ENCODE peak calls at places on chromosomes 6 and 20, in nine cellular contexts. C is GM12865, N is cardiac fibroblast, I is HL-60, Z is fibroblast of lung, P is foreskin fibroblast, E is cardiac muscle cell, X is HCT116, T is left lung. S is an unnamed sample.

GRCh38 chr20:52996726-52997125 is 24.6 kb downstream of the TSHZ2 start:
- DNase-seq in C (no peak), N (no peak), I (no peak), Z (no peak), P (no peak), E (no peak), X (no peak), T (no peak), S (no peak)

GRCh38 chr6:26327450-26328264 is 37.3 kb upstream of the BTN3A2 start:
- DNase-seq in C (peak), N (peak), I (peak), Z (peak), P (peak), E (peak), X (peak), T (no peak), S (peak)

GRCh38 chr6:154399097-154399496 is 42.5 kb upstream of the IPCEF1 start:
- DNase-seq in C (no peak), N (peak), I (no peak), Z (peak), P (peak), E (peak), X (no peak), T (no peak), S (no peak)

GRCh38 chr6:125469915-125470314 is 168.1 kb upstream of the HDDC2 start:
- DNase-seq in C (no peak), N (no peak), I (no peak), Z (no peak), P (no peak), E (no peak), X (no peak), T (no peak), S (no peak)

GRCh38 chr6:93417421-93417996 is 1.9 kb downstream of the EPHA7 start:
- DNase-seq in C (no peak), N (peak), I (no peak), Z (peak), P (no peak), E (peak), X (no peak), T (no peak), S (no peak)

GRCh38 chr6:17869010-17869752 is 118.3 kb downstream of the KIF13A start:
- DNase-seq in C (no peak), N (no peak), I (no peak), Z (peak), P (peak), E (no peak), X (no peak), T (no peak), S (no peak)

GRCh38 chr6:63097222-63097621 is 114.0 kb upstream of the FKBP1C start:
- DNase-seq in C (peak), N (no peak), I (no peak), Z (no peak), P (no peak), E (no peak), X (no peak), T (no peak), S (no peak)

GRCh38 chr6:2688416-2689064 is 62.2 kb downstream of the MYLK4 start:
- DNase-seq in C (peak), N (peak), I (no peak), Z (peak), P (peak), E (peak), X (no peak), T (no peak), S (no peak)

DNA sequence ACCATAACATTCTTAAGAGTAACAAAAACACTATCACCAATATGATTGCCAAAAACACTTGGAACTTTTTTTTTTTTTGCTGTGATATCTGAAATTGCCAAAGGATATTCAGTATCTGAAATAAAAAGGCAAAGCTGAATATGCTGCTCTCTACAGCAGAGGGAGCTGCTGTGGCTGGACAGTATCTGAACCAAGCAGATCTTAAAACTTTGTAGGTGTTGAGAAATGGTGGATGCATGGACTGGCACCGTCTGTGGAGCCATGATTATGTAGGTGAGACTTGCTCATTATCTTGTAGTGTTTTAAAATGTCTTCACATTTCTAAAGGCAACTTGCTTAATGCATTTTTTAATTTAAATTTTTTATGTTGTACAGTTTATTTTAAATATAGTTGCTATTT is 9.2 kb downstream of the PDCD2 start:
- DNase-seq in C (no peak), N (peak), I (peak), Z (no peak), P (no peak), E (peak), X (no peak), T (no peak), S (no peak)
- TF ChIP-seq CTCF in C (no peak), N (peak), I (no peak), Z (peak), P (peak), E (peak), X (peak), T (no peak), S (no peak)

GRCh38 chr20:63642518-63643247 is 10.5 kb downstream of the STMN3 start:
- DNase-seq in C (peak), N (no peak), I (no peak), Z (no peak), P (no peak), E (no peak), X (no peak), T (no peak), S (no peak)

GRCh38 chr20:63639093-63639860 is 12.4 kb upstream of the GMEB2 start:
- DNase-seq in C (peak), N (no peak), I (no peak), Z (no peak), P (no peak), E (no peak), X (no peak), T (no peak), S (no peak)

GRCh38 chr20:63641792-63642517 is 11.3 kb downstream of the STMN3 start:
- DNase-seq in C (peak), N (peak), I (peak), Z (peak), P (peak), E (peak), X (peak), T (peak), S (no peak)

GRCh38 chr20:63641146-63641791 is 12.0 kb downstream of the STMN3 start:
- DNase-seq in C (peak), N (no peak), I (peak), Z (no peak), P (no peak), E (peak), X (no peak), T (peak), S (no peak)

DNA sequence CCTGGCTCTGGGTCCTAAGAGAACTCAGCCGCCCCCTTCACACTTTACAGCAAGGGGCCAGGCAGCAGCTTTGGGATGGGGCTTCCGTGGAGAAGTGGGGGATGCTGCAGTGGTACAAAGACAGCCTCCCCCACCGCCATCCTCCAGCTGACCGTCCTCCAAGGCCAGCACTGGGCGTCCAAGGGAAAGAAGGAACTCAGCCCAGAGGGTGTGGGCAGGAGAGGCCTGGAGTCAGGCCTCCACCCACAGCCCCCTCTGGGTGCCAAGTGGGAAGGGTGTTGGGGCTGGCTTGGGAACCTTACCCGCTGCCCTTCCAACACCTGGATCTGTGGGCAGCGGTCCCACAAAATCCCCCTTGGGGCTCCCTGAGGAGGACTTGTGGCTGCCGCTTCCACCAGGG is 13.1 kb downstream of the STMN3 start:
- DNase-seq in C (no peak), N (no peak), I (no peak), Z (no peak), P (no peak), E (no peak), X (no peak), T (peak), S (no peak)
- H3K4me3 ChIP-seq in C (no peak), N (no peak), I (no peak), Z (no peak), P (no peak), E (no peak), X (no peak), T (peak), S (peak)

GRCh38 chr6:77447254-77447653 is 16.0 kb downstream of the HTR1B start:
- DNase-seq in C (no peak), N (peak), I (no peak), Z (peak), P (peak), E (peak), X (no peak), T (no peak), S (no peak)

GRCh38 chr6:77448546-77448945 is 14.7 kb downstream of the HTR1B start:
- DNase-seq in C (no peak), N (no peak), I (no peak), Z (no peak), P (no peak), E (no peak), X (no peak), T (no peak), S (no peak)

GRCh38 chr6:77451466-77451865 is 11.8 kb downstream of the HTR1B start:
- DNase-seq in C (no peak), N (no peak), I (no peak), Z (peak), P (no peak), E (no peak), X (no peak), T (no peak), S (no peak)

GRCh38 chr6:77454386-77454785 is 8.9 kb downstream of the HTR1B start:
- DNase-seq in C (no peak), N (no peak), I (no peak), Z (no peak), P (no peak), E (no peak), X (no peak), T (no peak), S (no peak)

DNA sequence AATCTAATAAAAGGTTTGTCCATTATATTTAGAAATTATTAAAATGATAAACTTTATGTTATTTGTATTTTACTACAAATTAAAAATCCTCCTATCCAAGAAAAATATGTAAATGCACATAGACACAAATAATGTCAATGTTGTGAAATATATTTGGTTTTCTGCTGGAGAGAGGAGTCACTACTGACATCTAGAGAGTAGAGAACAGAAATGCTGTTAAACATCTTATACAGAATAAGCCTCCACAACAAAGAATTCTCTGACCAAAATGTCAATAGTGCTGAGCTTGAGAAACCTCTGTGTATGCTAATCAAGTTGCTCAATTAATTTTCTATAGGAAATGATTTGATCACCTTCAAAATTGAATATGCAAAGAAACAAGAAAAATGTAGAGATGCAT is 12.4 kb downstream of the HTR1B start:
- DNase-seq in C (no peak), N (peak), I (no peak), Z (no peak), P (no peak), E (peak), X (no peak), T (no peak), S (no peak)
- TF ChIP-seq CTCF in C (no peak), N (peak), I (no peak), Z (peak), P (peak), E (peak), X (peak), T (no peak), S (no peak)

DNA sequence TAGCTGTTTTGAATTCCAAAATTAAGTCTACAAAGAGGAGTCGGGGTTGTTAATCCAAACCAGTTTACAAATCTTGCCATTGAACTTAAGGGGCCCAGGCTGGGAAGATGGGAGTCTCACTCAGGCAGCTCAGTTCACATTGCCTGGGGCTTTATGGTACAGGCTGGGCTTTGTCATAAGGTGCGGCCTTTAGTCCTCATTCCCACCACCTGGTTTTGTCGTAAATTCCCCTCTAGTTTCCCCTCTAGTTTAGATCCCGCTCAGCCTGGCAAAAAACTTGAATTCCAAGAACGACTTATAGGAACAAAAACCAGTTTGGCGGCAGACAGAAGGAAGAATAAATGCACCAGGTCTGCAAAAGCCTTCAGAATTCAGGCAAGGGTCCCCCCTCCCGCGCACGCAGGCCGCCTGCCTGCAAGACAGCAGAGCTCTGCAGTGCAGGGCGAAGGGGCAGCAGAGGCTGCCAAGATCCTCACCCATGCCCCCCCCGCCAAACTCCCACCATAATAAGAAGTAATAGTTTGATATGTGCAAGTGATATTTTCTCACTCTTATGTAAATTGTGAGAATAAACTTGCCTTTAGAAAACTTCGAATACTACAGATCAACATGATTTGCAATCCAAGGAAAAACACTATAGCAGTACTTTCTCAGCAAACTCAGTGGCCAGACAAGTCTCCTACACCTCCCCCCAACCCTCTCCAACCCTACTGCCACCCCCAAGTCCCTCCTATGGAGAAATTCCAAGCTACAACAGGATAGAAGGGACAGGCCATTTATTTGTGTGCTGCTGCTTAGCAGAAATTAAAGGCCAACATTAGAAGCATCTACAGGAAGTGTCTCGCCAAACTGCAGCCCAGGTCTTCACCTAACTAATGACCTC is 4.0 kb downstream of the BMP7 start:
- DNase-seq in C (no peak), N (no peak), I (no peak), Z (no peak), P (no peak), E (no peak), X (no peak), T (no peak), S (no peak)
- H3K4me3 ChIP-seq in C (no peak), N (no peak), I (no peak), Z (no peak), P (no peak), E (peak), X (no peak), T (no peak), S (no peak)

DNA sequence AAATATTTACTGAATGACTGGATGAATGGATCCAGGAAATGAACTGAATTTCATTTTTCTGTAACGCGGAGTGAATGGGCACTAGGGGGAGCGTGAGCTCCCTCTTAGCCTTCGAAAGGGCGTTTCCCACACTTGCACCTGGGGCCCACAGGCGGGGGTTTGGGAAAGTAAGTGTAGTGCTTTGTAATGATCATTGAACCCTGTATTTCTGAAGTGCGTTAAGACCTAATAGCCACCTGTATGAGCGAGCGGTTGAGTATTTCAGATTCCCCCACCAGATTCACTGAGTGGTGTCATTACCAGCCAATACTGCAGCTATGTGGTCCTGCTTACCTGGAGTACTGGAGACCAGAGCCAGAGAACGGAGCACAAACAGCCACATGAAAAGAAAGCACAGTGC is 10.5 kb downstream of the SYTL3 start:
- DNase-seq in C (peak), N (no peak), I (peak), Z (no peak), P (no peak), E (peak), X (no peak), T (no peak), S (no peak)
- TF ChIP-seq CTCF in C (peak), N (peak), I (peak), Z (peak), P (peak), E (peak), X (peak), T (peak), S (peak)

DNA sequence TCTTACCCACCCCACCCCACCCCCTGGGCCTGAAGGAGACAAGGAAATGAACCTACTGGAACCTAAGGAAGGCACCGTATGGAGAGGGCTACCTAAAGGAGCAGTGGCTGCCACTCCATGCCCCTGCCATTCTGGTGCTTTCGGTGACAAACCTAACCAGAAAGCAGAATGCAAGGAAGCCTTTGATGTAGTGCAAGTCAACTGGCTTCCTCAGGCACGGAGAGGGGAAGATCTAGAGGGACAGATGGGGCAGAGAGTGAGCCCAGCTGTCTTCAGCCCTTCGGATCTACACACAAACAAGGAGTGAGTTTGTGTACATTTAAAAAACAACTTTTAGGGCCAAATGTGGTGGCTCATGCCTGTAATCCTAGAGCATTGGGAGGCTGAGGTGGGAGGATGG is 39.5 kb downstream of the PPP1R16B start:
- DNase-seq in C (no peak), N (no peak), I (no peak), Z (no peak), P (no peak), E (no peak), X (no peak), T (no peak), S (no peak)
- H3K4me3 ChIP-seq in C (no peak), N (no peak), I (no peak), Z (no peak), P (no peak), E (no peak), X (no peak), T (no peak), S (no peak)

DNA sequence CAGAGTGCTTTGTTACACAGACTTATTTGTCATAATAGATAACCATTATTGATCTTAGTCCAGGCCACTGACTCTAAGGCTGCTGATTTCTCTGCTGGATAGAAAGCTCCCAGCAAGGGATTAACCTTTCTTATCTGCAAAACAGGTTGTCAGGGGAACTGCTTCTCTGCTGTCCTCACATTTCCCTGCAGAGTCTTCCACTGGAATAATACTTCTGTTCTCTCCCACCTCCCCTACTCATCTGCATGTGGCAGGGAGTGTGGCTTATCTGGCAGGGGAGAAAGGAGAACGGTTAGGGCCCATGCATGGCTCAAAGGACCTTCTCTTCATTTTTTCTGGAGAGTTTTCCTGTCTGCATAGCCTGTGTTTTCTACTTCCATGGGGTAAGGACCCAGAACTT is 86.2 kb downstream of the LAMP5 start:
- DNase-seq in C (no peak), N (no peak), I (no peak), Z (no peak), P (no peak), E (no peak), X (no peak), T (no peak), S (no peak)
- TF ChIP-seq CTCF in C (no peak), N (no peak), I (no peak), Z (no peak), P (no peak), E (no peak), X (no peak), T (no peak), S (no peak)

GRCh38 chr6:13917141-13917540 is 7.6 kb upstream of the RNF182 start:
- DNase-seq in C (no peak), N (peak), I (no peak), Z (no peak), P (no peak), E (no peak), X (no peak), T (no peak), S (no peak)

GRCh38 chr6:13920584-13920983 is 4.2 kb upstream of the RNF182 start:
- DNase-seq in C (no peak), N (peak), I (no peak), Z (peak), P (no peak), E (peak), X (no peak), T (no peak), S (no peak)

GRCh38 chr6:13922750-13923149 is 2.0 kb upstream of the RNF182 start:
- DNase-seq in C (no peak), N (no peak), I (no peak), Z (no peak), P (no peak), E (no peak), X (no peak), T (no peak), S (no peak)

GRCh38 chr6:13918686-13919085 is 6.1 kb upstream of the RNF182 start:
- DNase-seq in C (no peak), N (no peak), I (no peak), Z (no peak), P (no peak), E (no peak), X (no peak), T (no peak), S (no peak)

DNA sequence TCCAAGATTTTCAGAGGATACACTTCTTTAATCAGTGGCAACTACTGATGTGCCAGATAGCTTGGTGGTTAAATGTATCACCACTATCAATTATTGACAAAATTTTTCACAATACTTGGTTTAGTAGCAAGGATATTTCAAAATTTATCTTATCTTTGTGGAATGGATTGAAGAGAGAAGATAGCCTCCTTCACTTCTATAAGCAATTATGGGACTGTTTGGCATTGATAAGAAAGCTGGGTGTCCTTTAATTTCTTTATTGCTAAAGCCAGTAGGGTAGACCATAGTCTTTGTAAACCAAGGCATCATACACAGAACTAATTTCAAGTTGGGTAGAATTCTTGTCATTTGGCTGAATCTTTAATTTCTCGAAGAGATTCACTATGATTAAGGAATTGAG is 4.9 kb upstream of the RNF182 start:
- DNase-seq in C (no peak), N (no peak), I (no peak), Z (no peak), P (no peak), E (no peak), X (no peak), T (no peak), S (no peak)
- H3K4me3 ChIP-seq in C (no peak), N (no peak), I (no peak), Z (no peak), P (no peak), E (no peak), X (no peak), T (no peak), S (no peak)

DNA sequence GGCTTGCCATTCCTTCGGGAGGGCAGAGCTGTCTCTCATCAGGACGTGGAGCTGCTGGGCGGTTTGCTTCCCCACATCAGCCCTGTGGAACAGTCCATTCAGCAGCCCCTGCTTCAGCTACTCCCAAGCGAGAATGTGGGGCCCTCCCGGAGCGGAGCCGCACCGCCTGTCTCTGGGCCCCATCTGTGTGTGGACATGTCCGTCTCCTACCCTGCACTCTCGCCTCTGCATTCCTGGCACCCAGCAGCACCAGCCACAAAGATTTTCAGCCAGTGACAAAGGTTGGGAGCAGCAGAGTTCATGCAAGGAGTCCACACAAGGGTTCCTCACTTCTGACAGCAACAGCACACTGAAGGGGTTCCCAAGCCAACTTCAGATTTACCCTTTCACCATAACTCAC is 29.0 kb upstream of the SLC22A1 start:
- DNase-seq in C (no peak), N (no peak), I (no peak), Z (no peak), P (no peak), E (no peak), X (no peak), T (no peak), S (no peak)
- TF ChIP-seq CTCF in C (no peak), N (no peak), I (no peak), Z (no peak), P (no peak), E (no peak), X (no peak), T (no peak), S (no peak)

S was measured in GM12864.